ENCODE peak calls at places on chromosomes 3 and 15, in seven cellular contexts. One of them, this sample, is unnamed.

GRCh38 chr15:74835312-74835823 is 7.6 kb downstream of the ULK3 start:
- DNase-seq in A673: peak; percentile 77
- DNase-seq in heart right ventricle: peak; percentile 69
- DNase-seq in right atrium auricular region: peak; percentile 69
- DNase-seq in SK-N-SH: peak; percentile 87
- DNase-seq in upper lobe of left lung: peak; percentile 62
- DNase-seq in neural progenitor cell: peak; percentile 75
- DNase-seq in this sample: peak; percentile 57

GRCh38 chr3:173028351-173028750 is 112.7 kb downstream of the SPATA16 start:
- DNase-seq in heart right ventricle: no peak
- DNase-seq in A673: no peak
- DNase-seq in upper lobe of left lung: no peak
- DNase-seq in right atrium auricular region: no peak
- DNase-seq in SK-N-SH: no peak
- DNase-seq in neural progenitor cell: no peak
- DNase-seq in this sample: no peak

GRCh38 chr3:71414189-71414924 is 169.2 kb downstream of the FOXP1 start:
- DNase-seq in SK-N-SH: no peak
- DNase-seq in right atrium auricular region: no peak
- DNase-seq in heart right ventricle: no peak
- DNase-seq in A673: no peak
- DNase-seq in upper lobe of left lung: no peak
- DNase-seq in neural progenitor cell: no peak
- DNase-seq in this sample: no peak

GRCh38 chr3:160027541-160028195 is 39.0 kb downstream of the IL12A start:
- DNase-seq in heart right ventricle: no peak
- DNase-seq in right atrium auricular region: no peak
- DNase-seq in A673: no peak
- DNase-seq in SK-N-SH: no peak
- DNase-seq in neural progenitor cell: no peak
- DNase-seq in upper lobe of left lung: no peak
- DNase-seq in this sample: peak; percentile 66

GRCh38 chr3:134327594-134327975 is 46.7 kb downstream of the AMOTL2 start:
- DNase-seq in heart right ventricle: no peak
- DNase-seq in SK-N-SH: no peak
- DNase-seq in A673: no peak
- DNase-seq in neural progenitor cell: no peak
- DNase-seq in upper lobe of left lung: no peak
- DNase-seq in right atrium auricular region: no peak
- DNase-seq in this sample: peak; percentile 60

GRCh38 chr3:47161983-47162694 is 1.8 kb downstream of the SETD2 start:
- DNase-seq in A673: no peak
- DNase-seq in neural progenitor cell: no peak
- DNase-seq in upper lobe of left lung: no peak
- DNase-seq in heart right ventricle: no peak
- DNase-seq in SK-N-SH: no peak
- DNase-seq in right atrium auricular region: no peak
- DNase-seq in this sample: no peak

GRCh38 chr3:115187149-115187757 is 40.2 kb upstream of the ZBTB20 start:
- DNase-seq in A673: no peak
- DNase-seq in upper lobe of left lung: no peak
- DNase-seq in heart right ventricle: no peak
- DNase-seq in SK-N-SH: no peak
- DNase-seq in right atrium auricular region: no peak
- DNase-seq in neural progenitor cell: no peak
- DNase-seq in this sample: no peak

GRCh38 chr15:69990566-69991391 is 106.9 kb downstream of the TLE3 start:
- DNase-seq in A673: no peak
- DNase-seq in SK-N-SH: no peak
- DNase-seq in heart right ventricle: no peak
- DNase-seq in right atrium auricular region: no peak
- DNase-seq in neural progenitor cell: peak; percentile 33
- DNase-seq in upper lobe of left lung: no peak
- DNase-seq in this sample: no peak

GRCh38 chr3:167991213-167991612 is 104.5 kb downstream of the GOLIM4 start:
- DNase-seq in upper lobe of left lung: no peak
- DNase-seq in heart right ventricle: no peak
- DNase-seq in neural progenitor cell: no peak
- DNase-seq in right atrium auricular region: no peak
- DNase-seq in SK-N-SH: no peak
- DNase-seq in A673: no peak
- DNase-seq in this sample: no peak

GRCh38 chr3:150483226-150483625 is 63.1 kb downstream of the SERP1 start:
- DNase-seq in A673: no peak
- DNase-seq in neural progenitor cell: no peak
- DNase-seq in SK-N-SH: no peak
- DNase-seq in right atrium auricular region: no peak
- DNase-seq in heart right ventricle: no peak
- DNase-seq in upper lobe of left lung: no peak
- DNase-seq in this sample: no peak

GRCh38 chr3:59535791-59536221 is 486.0 kb upstream of the CFAP20DC start:
- DNase-seq in SK-N-SH: peak; percentile 2
- DNase-seq in right atrium auricular region: no peak
- DNase-seq in neural progenitor cell: no peak
- DNase-seq in heart right ventricle: no peak
- DNase-seq in upper lobe of left lung: no peak
- DNase-seq in A673: no peak
- DNase-seq in this sample: peak; percentile 20

GRCh38 chr3:32002536-32003368 is 21.2 kb downstream of the ZNF860 start:
- DNase-seq in heart right ventricle: no peak
- DNase-seq in right atrium auricular region: no peak
- DNase-seq in upper lobe of left lung: no peak
- DNase-seq in SK-N-SH: no peak
- DNase-seq in A673: no peak
- DNase-seq in neural progenitor cell: no peak
- DNase-seq in this sample: no peak

GRCh38 chr3:99344216-99344615 is 294.2 kb upstream of the COL8A1 start:
- DNase-seq in right atrium auricular region: no peak
- DNase-seq in heart right ventricle: no peak
- DNase-seq in SK-N-SH: no peak
- DNase-seq in neural progenitor cell: no peak
- DNase-seq in upper lobe of left lung: no peak
- DNase-seq in A673: no peak
- DNase-seq in this sample: no peak

GRCh38 chr15:57537072-57537471 is 54.6 kb upstream of the MYZAP start:
- DNase-seq in heart right ventricle: no peak
- DNase-seq in neural progenitor cell: peak; percentile 70
- DNase-seq in right atrium auricular region: peak; percentile 81
- DNase-seq in A673: peak; percentile 97
- DNase-seq in SK-N-SH: no peak
- DNase-seq in upper lobe of left lung: no peak
- DNase-seq in this sample: peak; percentile 69

GRCh38 chr15:95287774-95288173 is 1042.7 kb upstream of the NR2F2 start:
- DNase-seq in right atrium auricular region: no peak
- DNase-seq in neural progenitor cell: peak; percentile 84
- DNase-seq in SK-N-SH: no peak
- DNase-seq in heart right ventricle: no peak
- DNase-seq in A673: no peak
- DNase-seq in upper lobe of left lung: no peak
- DNase-seq in this sample: no peak

GRCh38 chr15:95286911-95287769 is 1043.4 kb upstream of the NR2F2 start:
- DNase-seq in upper lobe of left lung: no peak
- DNase-seq in A673: no peak
- DNase-seq in SK-N-SH: no peak
- DNase-seq in right atrium auricular region: no peak
- DNase-seq in neural progenitor cell: peak; percentile 95
- DNase-seq in heart right ventricle: no peak
- DNase-seq in this sample: no peak

GRCh38 chr15:95286316-95286880 is 1044.1 kb upstream of the NR2F2 start:
- DNase-seq in right atrium auricular region: no peak
- DNase-seq in upper lobe of left lung: no peak
- DNase-seq in A673: no peak
- DNase-seq in heart right ventricle: no peak
- DNase-seq in SK-N-SH: no peak
- DNase-seq in neural progenitor cell: peak; percentile 18
- DNase-seq in this sample: no peak

GRCh38 chr15:95284487-95284886 is 1046.0 kb upstream of the NR2F2 start:
- DNase-seq in right atrium auricular region: no peak
- DNase-seq in heart right ventricle: no peak
- DNase-seq in neural progenitor cell: no peak
- DNase-seq in SK-N-SH: no peak
- DNase-seq in A673: no peak
- DNase-seq in upper lobe of left lung: no peak
- DNase-seq in this sample: no peak

DNA sequence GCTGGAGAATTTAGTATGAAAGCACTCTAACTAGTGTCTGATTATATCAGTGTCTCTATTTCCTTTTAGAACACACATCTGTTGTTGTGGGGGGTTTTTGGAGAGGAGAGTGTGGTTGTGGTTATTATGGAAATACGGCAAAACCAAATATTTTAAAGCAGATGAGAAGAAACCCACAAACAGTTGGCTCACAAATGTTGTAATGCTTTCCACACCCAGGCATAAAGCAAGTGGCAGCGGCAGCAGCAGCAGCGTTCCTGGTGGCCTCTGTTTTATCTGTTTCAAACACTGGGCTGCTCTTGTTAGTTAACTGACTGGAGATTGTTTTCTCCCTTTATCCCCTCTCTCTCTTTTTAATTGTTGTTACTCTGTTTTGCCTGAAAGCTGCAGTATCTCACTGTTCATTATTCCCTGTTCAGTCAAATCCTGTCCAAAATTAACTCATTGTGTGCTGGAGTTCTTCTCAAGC is 1045.5 kb upstream of the NR2F2 start:
- DNase-seq in SK-N-SH: no peak
- DNase-seq in upper lobe of left lung: no peak
- DNase-seq in A673: peak; percentile 68
- DNase-seq in neural progenitor cell: peak; percentile 73
- DNase-seq in heart right ventricle: no peak
- DNase-seq in right atrium auricular region: no peak
- DNase-seq in this sample: peak; percentile 87
- TF ChIP-seq CTCF in SK-N-SH: no peak
- TF ChIP-seq CTCF in upper lobe of left lung: no peak
- TF ChIP-seq CTCF in A673: peak; percentile 49
- TF ChIP-seq CTCF in neural progenitor cell: peak; percentile 59
- TF ChIP-seq CTCF in heart right ventricle: peak; percentile 40
- TF ChIP-seq CTCF in right atrium auricular region: no peak
- TF ChIP-seq CTCF in this sample: peak; percentile 43

DNA sequence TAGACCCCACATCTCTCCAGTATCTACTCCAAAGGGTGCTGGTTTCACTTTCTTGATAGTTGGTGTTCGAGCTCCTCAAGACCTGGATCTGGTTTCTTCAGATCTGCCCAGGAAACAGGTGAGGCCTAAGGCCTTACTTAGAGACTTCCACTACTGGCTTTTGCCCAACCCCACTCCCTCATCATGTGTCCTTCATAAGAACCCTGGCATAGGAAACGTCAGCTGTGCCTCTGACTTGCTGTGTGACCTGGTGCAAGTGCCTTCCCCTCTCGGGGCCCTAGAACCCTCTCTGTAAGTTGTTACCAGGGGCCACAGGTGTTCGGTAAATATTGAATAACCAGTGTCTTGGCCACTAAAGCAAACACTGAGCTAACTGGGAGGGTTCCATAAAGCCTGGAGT is 3.9 kb downstream of the OXTR start:
- DNase-seq in heart right ventricle: no peak
- DNase-seq in upper lobe of left lung: no peak
- DNase-seq in neural progenitor cell: no peak
- DNase-seq in SK-N-SH: no peak
- DNase-seq in right atrium auricular region: no peak
- DNase-seq in A673: no peak
- DNase-seq in this sample: no peak
- H3K4me3 ChIP-seq in heart right ventricle: no peak overlapping the region
- H3K4me3 ChIP-seq in upper lobe of left lung: no peak overlapping the region
- H3K4me3 ChIP-seq in neural progenitor cell: no peak overlapping the region
- H3K4me3 ChIP-seq in SK-N-SH: no peak overlapping the region
- H3K4me3 ChIP-seq in right atrium auricular region: no peak overlapping the region
- H3K4me3 ChIP-seq in A673: no peak overlapping the region
- H3K4me3 ChIP-seq in this sample: no peak overlapping the region

GRCh38 chr3:14333215-14333614 is 69.2 kb upstream of the SLC6A6 start:
- DNase-seq in upper lobe of left lung: no peak
- DNase-seq in heart right ventricle: no peak
- DNase-seq in SK-N-SH: no peak
- DNase-seq in A673: no peak
- DNase-seq in right atrium auricular region: no peak
- DNase-seq in neural progenitor cell: no peak
- DNase-seq in this sample: no peak

GRCh38 chr3:14329842-14330241 is 72.6 kb upstream of the SLC6A6 start:
- DNase-seq in heart right ventricle: no peak
- DNase-seq in SK-N-SH: no peak
- DNase-seq in neural progenitor cell: no peak
- DNase-seq in A673: no peak
- DNase-seq in upper lobe of left lung: no peak
- DNase-seq in right atrium auricular region: no peak
- DNase-seq in this sample: no peak

GRCh38 chr3:14332392-14332791 is 70.0 kb upstream of the SLC6A6 start:
- DNase-seq in heart right ventricle: no peak
- DNase-seq in neural progenitor cell: no peak
- DNase-seq in upper lobe of left lung: no peak
- DNase-seq in SK-N-SH: no peak
- DNase-seq in right atrium auricular region: no peak
- DNase-seq in A673: no peak
- DNase-seq in this sample: no peak

GRCh38 chr3:14330508-14330907 is 71.9 kb upstream of the SLC6A6 start:
- DNase-seq in A673: no peak
- DNase-seq in SK-N-SH: no peak
- DNase-seq in upper lobe of left lung: no peak
- DNase-seq in heart right ventricle: no peak
- DNase-seq in neural progenitor cell: no peak
- DNase-seq in right atrium auricular region: no peak
- DNase-seq in this sample: no peak

GRCh38 chr3:14331273-14331672 is 71.1 kb upstream of the SLC6A6 start:
- DNase-seq in upper lobe of left lung: no peak
- DNase-seq in heart right ventricle: no peak
- DNase-seq in SK-N-SH: no peak
- DNase-seq in right atrium auricular region: no peak
- DNase-seq in A673: no peak
- DNase-seq in neural progenitor cell: no peak
- DNase-seq in this sample: no peak
- TF ChIP-seq CTCF in upper lobe of left lung: no peak
- TF ChIP-seq CTCF in heart right ventricle: no peak
- TF ChIP-seq CTCF in SK-N-SH: no peak
- TF ChIP-seq CTCF in right atrium auricular region: no peak
- TF ChIP-seq CTCF in A673: no peak
- TF ChIP-seq CTCF in neural progenitor cell: no peak
- TF ChIP-seq CTCF in this sample: no peak

DNA sequence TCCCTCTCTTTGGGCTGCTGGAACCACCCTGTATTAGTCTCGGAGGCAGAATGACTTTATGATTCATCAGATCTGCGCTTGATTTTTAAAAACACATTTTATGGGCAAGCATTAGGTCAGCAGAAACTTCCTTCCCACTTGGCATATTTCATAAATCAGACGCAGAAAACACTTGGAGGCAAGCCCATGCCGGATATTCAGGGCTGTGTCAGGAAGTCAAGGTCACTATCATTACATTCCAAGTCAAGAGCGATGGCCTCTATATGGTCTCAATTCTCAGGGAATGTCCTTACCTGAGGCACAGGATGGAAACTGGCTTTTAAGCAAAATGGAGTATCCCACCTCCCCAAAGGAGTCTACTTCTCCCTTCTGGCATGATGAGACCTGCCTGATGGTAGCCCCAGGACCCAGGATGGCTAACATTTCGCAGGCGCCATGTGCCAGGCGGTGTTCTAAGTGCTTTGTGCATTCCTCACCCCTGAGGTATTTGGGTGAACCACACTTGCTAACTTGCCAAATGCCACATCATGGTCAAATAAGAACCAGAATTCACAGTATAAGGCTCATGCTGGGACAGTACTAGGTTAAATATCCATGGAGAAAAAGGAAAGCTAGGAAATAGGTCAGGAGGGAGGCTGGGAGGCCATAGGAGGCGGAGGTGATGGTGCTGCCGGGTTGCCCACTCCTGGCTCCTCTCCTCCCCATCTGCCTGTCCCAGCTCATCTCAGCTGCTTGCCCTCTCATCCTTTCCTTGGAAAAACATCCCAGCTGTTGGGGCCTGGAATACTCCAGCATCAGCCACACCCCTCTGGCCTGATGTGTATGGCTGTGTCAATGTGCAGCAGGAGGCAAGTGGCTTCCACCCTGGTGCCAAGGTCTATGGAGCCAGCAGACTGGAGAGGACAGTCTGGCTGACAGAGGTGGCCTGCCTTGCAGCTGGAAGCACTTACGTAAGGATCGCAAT is 18.8 kb downstream of the BCL2L10 start:
- DNase-seq in right atrium auricular region: no peak
- DNase-seq in SK-N-SH: no peak
- DNase-seq in neural progenitor cell: no peak
- DNase-seq in A673: peak; percentile 36
- DNase-seq in heart right ventricle: no peak
- DNase-seq in upper lobe of left lung: no peak
- DNase-seq in this sample: peak; percentile 95
- H3K4me3 ChIP-seq in right atrium auricular region: no peak overlapping the region
- H3K4me3 ChIP-seq in SK-N-SH: peak overlapping the region; percentile 25
- H3K4me3 ChIP-seq in neural progenitor cell: no peak overlapping the region
- H3K4me3 ChIP-seq in A673: no peak overlapping the region
- H3K4me3 ChIP-seq in heart right ventricle: no peak overlapping the region
- H3K4me3 ChIP-seq in upper lobe of left lung: no peak overlapping the region
- H3K4me3 ChIP-seq in this sample: no peak overlapping the region

This sample was measured in fibroblast of pulmonary artery.